ENCODE peak calls at places on chromosomes 6 and 20, in five cellular contexts. F is K562, D is mammary epithelial cell, Y is OCI-LY7, Z is cardiac muscle cell. M is an unnamed sample. For H3K36me3, the result is how much of the 10 kb centered on the place peaks cover.

GRCh38 chr20:57795347-57795697 is 85.5 kb upstream of the PMEPA1 start:
- DNase-seq in F (no peak), D (no peak), Y (no peak), Z (no peak), M (peak)

GRCh38 chr20:50470249-50470858 is 39.8 kb upstream of the PTPN1 start:
- DNase-seq in F (no peak), D (no peak), Y (no peak), Z (no peak), M (peak)

GRCh38 chr6:160132776-160133338 is 11.2 kb downstream of the SLC22A1 start:
- DNase-seq in F (no peak), D (peak), Y (no peak), Z (no peak), M (peak)

GRCh38 chr6:113094781-113095180 is 747.7 kb downstream of the RFPL4B start:
- DNase-seq in F (no peak), D (no peak), Y (no peak), Z (no peak), M (peak)

GRCh38 chr6:141029908-141030307 is 1102.8 kb upstream of the GJE1 start:
- DNase-seq in F (no peak), D (no peak), Y (no peak), Z (no peak), M (no peak)

GRCh38 chr20:24838551-24839530 is 110.2 kb upstream of the CST7 start:
- DNase-seq in F (no peak), D (peak), Y (no peak), Z (no peak), M (no peak)

GRCh38 chr6:18147616-18148015 is 7.3 kb downstream of the TPMT start:
- DNase-seq in F (no peak), D (no peak), Y (no peak), Z (no peak), M (no peak)

GRCh38 chr20:34708621-34709043 is 4.5 kb downstream of the TP53INP2 start:
- DNase-seq in F (peak), D (no peak), Y (peak), Z (peak), M (no peak)

GRCh38 chr20:41643504-41643938 is 25.3 kb upstream of the CHD6 start:
- DNase-seq in F (peak), D (peak), Y (no peak), Z (peak), M (peak)

GRCh38 chr20:1761116-1761515 is 103.5 kb upstream of the SIRPG start:
- DNase-seq in F (no peak), D (peak), Y (no peak), Z (no peak), M (peak)

GRCh38 chr20:31666258-31667042 is 28.7 kb downstream of the COX4I2 start:
- DNase-seq in F (peak), D (no peak), Y (peak), Z (no peak), M (no peak)

GRCh38 chr20:16758459-16759160 is 10.5 kb downstream of the OTOR start:
- DNase-seq in F (no peak), D (no peak), Y (no peak), Z (no peak), M (no peak)

GRCh38 chr6:134478764-134479399 is 161.0 kb upstream of the SGK1 start:
- DNase-seq in F (no peak), D (no peak), Y (no peak), Z (no peak), M (no peak)

GRCh38 chr6:148779142-148779562 is 32.3 kb downstream of the UST start:
- DNase-seq in F (no peak), D (no peak), Y (no peak), Z (no peak), M (no peak)

GRCh38 chr6:73739097-73739496 is 43.1 kb downstream of the CD109 start:
- DNase-seq in F (peak), D (peak), Y (peak), Z (peak), M (peak)

GRCh38 chr20:39214778-39215177 is 252.6 kb downstream of the DHX35 start:
- DNase-seq in F (peak), D (no peak), Y (no peak), Z (no peak), M (no peak)

GRCh38 chr6:69349776-69350175 is 447.0 kb downstream of the LMBRD1 start:
- DNase-seq in F (no peak), D (no peak), Y (no peak), Z (no peak), M (no peak)

GRCh38 chr6:88626460-88626859 is 337.0 kb downstream of the RNGTT start:
- DNase-seq in F (no peak), D (no peak), Y (no peak), Z (no peak), M (no peak)

GRCh38 chr6:148221580-148221979 is 121.1 kb upstream of the SASH1 start:
- DNase-seq in F (no peak), D (no peak), Y (no peak), Z (no peak), M (no peak)

GRCh38 chr20:7851031-7851490 is 89.2 kb downstream of the HAO1 start:
- DNase-seq in F (no peak), D (peak), Y (no peak), Z (no peak), M (no peak)

GRCh38 chr20:54431545-54431944 is 43.8 kb upstream of the DOK5 start:
- DNase-seq in F (no peak), D (no peak), Y (no peak), Z (no peak), M (no peak)

GRCh38 chr6:96898241-96898851 is 655 bp upstream of the NDUFAF4 start:
- DNase-seq in F (peak), D (no peak), Y (peak), Z (no peak), M (no peak)

GRCh38 chr6:30793521-30794194 is 49.3 kb upstream of the IER3 start:
- DNase-seq in F (no peak), D (no peak), Y (no peak), Z (no peak), M (peak)

GRCh38 chr6:90175627-90176538 is 120.8 kb downstream of the BACH2 start:
- DNase-seq in F (no peak), D (peak), Y (no peak), Z (no peak), M (no peak)

GRCh38 chr20:33732166-33732970 is 572 bp downstream of the ZNF341 start:
- DNase-seq in F (peak), D (peak), Y (peak), Z (no peak), M (peak)

GRCh38 chr6:156718647-156719394 is 58.4 kb upstream of the ARID1B start:
- DNase-seq in F (peak), D (no peak), Y (no peak), Z (no peak), M (peak)

GRCh38 chr6:29502597-29502996 is 14.8 kb upstream of the MAS1L start:
- DNase-seq in F (no peak), D (peak), Y (no peak), Z (no peak), M (peak)

GRCh38 chr20:56715902-56716519 is 86.9 kb downstream of the TFAP2C start:
- DNase-seq in F (no peak), D (no peak), Y (no peak), Z (no peak), M (no peak)

GRCh38 chr20:48169650-48170049 is 384.4 kb upstream of the SULF2 start:
- DNase-seq in F (no peak), D (no peak), Y (no peak), Z (no peak), M (no peak)

GRCh38 chr6:106553440-106553839 is 75.9 kb downstream of the RTN4IP1 start:
- DNase-seq in F (no peak), D (no peak), Y (no peak), Z (no peak), M (no peak)

GRCh38 chr6:151008425-151008824 is 142.9 kb downstream of the MTHFD1L start:
- DNase-seq in F (peak), D (no peak), Y (no peak), Z (no peak), M (no peak)

GRCh38 chr20:17896771-17897369 is 71.7 kb downstream of the SNX5 start:
- DNase-seq in F (no peak), D (no peak), Y (no peak), Z (no peak), M (no peak)

GRCh38 chr6:27592481-27593199 is 119.7 kb upstream of the ZNF184 start:
- DNase-seq in F (peak), D (peak), Y (peak), Z (peak), M (peak)

GRCh38 chr20:57231951-57232428 is 34.5 kb downstream of the BMP7 start:
- DNase-seq in F (no peak), D (no peak), Y (no peak), Z (no peak), M (no peak)

GRCh38 chr6:33018904-33019303 is 9.5 kb upstream of the HLA-DOA start:
- DNase-seq in F (no peak), D (no peak), Y (no peak), Z (no peak), M (peak)

GRCh38 chr6:24504274-24504641 is 9.5 kb downstream of the ALDH5A1 start:
- DNase-seq in F (no peak), D (no peak), Y (no peak), Z (no peak), M (no peak)
- H3K36me3 ChIP-seq in F (under half), D (under half), Y (half or more), Z (under half), M (under half)

GRCh38 chr6:64591682-64592081 is 956.1 kb downstream of the PHF3 start:
- DNase-seq in F (no peak), D (no peak), Y (no peak), Z (no peak), M (no peak)
- H3K27ac ChIP-seq in F (no peak), D (no peak), Y (no peak), Z (no peak), M (no peak)

GRCh38 chr6:4349323-4349722 is 213.9 kb upstream of the ECI2 start:
- DNase-seq in F (no peak), D (no peak), Y (no peak), Z (no peak), M (no peak)
- TF ChIP-seq CTCF in F (no peak), D (no peak), Y (no peak), Z (no peak), M (no peak)

GRCh38 chr6:4943716-4944115 is 60.1 kb downstream of the RPP40 start:
- DNase-seq in F (no peak), D (no peak), Y (no peak), Z (no peak), M (no peak)

GRCh38 chr6:4940416-4940815 is 63.4 kb downstream of the RPP40 start:
- DNase-seq in F (no peak), D (peak), Y (no peak), Z (no peak), M (no peak)

GRCh38 chr6:4942673-4943009 is 61.2 kb downstream of the RPP40 start:
- DNase-seq in F (no peak), D (no peak), Y (no peak), Z (no peak), M (no peak)

GRCh38 chr6:4944325-4944724 is 59.5 kb downstream of the RPP40 start:
- DNase-seq in F (no peak), D (no peak), Y (no peak), Z (no peak), M (no peak)

GRCh38 chr6:4941782-4942672 is 61.8 kb downstream of the RPP40 start:
- DNase-seq in F (peak), D (peak), Y (no peak), Z (no peak), M (peak)
- H3K36me3 ChIP-seq in F (under half), D (under half), Y (under half), Z (under half), M (under half)

DNA sequence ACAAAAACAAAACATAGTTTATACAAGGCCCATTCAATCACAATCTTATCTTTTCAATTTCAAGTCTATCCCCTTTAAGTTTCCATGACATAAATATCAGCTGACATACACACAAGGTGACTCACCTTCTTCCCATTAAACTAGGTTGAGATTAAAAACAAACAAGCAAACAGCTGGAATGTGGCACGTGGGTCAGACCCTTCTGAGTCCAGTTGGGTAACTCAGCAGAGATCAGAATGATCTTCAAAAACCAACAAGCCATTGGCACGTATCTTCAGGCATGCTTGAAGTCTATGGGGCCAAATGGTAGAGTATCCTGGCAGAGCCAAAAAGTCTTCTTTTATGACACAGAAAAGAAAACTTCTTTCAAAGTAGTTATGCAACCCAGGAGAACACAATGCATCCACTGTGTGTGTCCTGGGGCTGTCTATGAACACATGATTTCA is 603.5 kb upstream of the CITED2 start:
- DNase-seq in F (no peak), D (peak), Y (no peak), Z (no peak), M (peak)
- H3K27ac ChIP-seq in F (no peak), D (peak), Y (no peak), Z (no peak), M (peak)

GRCh38 chr6:93454533-93454932 is 35.2 kb upstream of the EPHA7 start:
- DNase-seq in F (no peak), D (no peak), Y (no peak), Z (no peak), M (no peak)
- TF ChIP-seq CTCF in F (no peak), D (no peak), Y (no peak), Z (no peak), M (no peak)

M was measured in brain microvascular endothelial cell.